ENCODE peak calls at places on chromosomes 5 and 9, in eight cellular contexts. S is small intestine; J is neural progenitor cell; B is adrenal gland; V is Peyer's patch; K is effector memory CD4-positive, alpha-beta T cell; U is vagina; R is left ventricle myocardium inferior. P is an unnamed sample. For H3K4me1 and H3K36me3, the result is how much of the 10 kb centered on the place peaks cover.

GRCh38 chr9:134215709-134216448 is 51.5 kb upstream of the RNU6ATAC start:
- DNase-seq in S (no peak), J (no peak), B (peak), V (no peak), K (no peak), U (no peak), R (peak), P (peak)

GRCh38 chr5:39658861-39659260 is 234.1 kb upstream of the DAB2 start:
- DNase-seq in S (no peak), J (no peak), B (no peak), V (no peak), K (no peak), U (no peak), R (no peak), P (no peak)

GRCh38 chr9:114634387-114634786 is 23.2 kb downstream of the TEX53 start:
- DNase-seq in S (no peak), J (no peak), B (no peak), V (no peak), K (no peak), U (no peak), R (no peak), P (no peak)

GRCh38 chr5:142636093-142636492 is 49.8 kb downstream of the FGF1 start:
- DNase-seq in S (no peak), J (no peak), B (no peak), V (no peak), K (no peak), U (no peak), R (no peak), P (no peak)

GRCh38 chr5:111385970-111386831 is 126.1 kb downstream of the STARD4 start:
- DNase-seq in S (no peak), J (no peak), B (peak), V (no peak), K (no peak), U (no peak), R (no peak), P (no peak)

GRCh38 chr5:59380350-59380951 is 513.1 kb downstream of the PDE4D start:
- DNase-seq in S (peak), J (peak), B (no peak), V (no peak), K (no peak), U (no peak), R (no peak), P (no peak)

GRCh38 chr5:115709585-115709984 is 83.7 kb upstream of the TMED7 start:
- DNase-seq in S (no peak), J (no peak), B (no peak), V (no peak), K (no peak), U (no peak), R (no peak), P (no peak)

GRCh38 chr9:96411129-96411820 is 6.9 kb downstream of the ZNF367 start:
- DNase-seq in S (no peak), J (no peak), B (no peak), V (no peak), K (no peak), U (no peak), R (no peak), P (no peak)

GRCh38 chr5:88140396-88140862 is 128.2 kb downstream of the TMEM161B start:
- DNase-seq in S (no peak), J (peak), B (no peak), V (no peak), K (no peak), U (no peak), R (no peak), P (no peak)

GRCh38 chr5:10250804-10251276 is 760 bp downstream of the CCT5 start:
- DNase-seq in S (no peak), J (peak), B (no peak), V (no peak), K (no peak), U (no peak), R (no peak), P (no peak)

GRCh38 chr9:114033397-114034103 is 44.5 kb downstream of the AMBP start:
- DNase-seq in S (no peak), J (peak), B (peak), V (no peak), K (no peak), U (peak), R (no peak), P (no peak)

GRCh38 chr5:68303038-68303738 is 87.6 kb downstream of the PIK3R1 start:
- DNase-seq in S (no peak), J (no peak), B (no peak), V (no peak), K (no peak), U (peak), R (no peak), P (no peak)

GRCh38 chr5:173744527-173744926 is 128.1 kb upstream of the BOD1 start:
- DNase-seq in S (no peak), J (peak), B (no peak), V (no peak), K (no peak), U (no peak), R (no peak), P (no peak)

GRCh38 chr5:154316223-154316967 is 125.9 kb downstream of the GALNT10 start:
- DNase-seq in S (no peak), J (no peak), B (no peak), V (no peak), K (no peak), U (peak), R (no peak), P (no peak)

GRCh38 chr9:19117039-19117716 is 10.1 kb downstream of the PLIN2 start:
- DNase-seq in S (no peak), J (no peak), B (no peak), V (no peak), K (no peak), U (no peak), R (no peak), P (no peak)

GRCh38 chr9:107239474-107239873 is 43.6 kb upstream of the RAD23B start:
- DNase-seq in S (peak), J (peak), B (no peak), V (no peak), K (no peak), U (no peak), R (no peak), P (no peak)

GRCh38 chr9:132267660-132268059 is 87.1 kb downstream of the SETX start:
- DNase-seq in S (no peak), J (no peak), B (no peak), V (no peak), K (no peak), U (no peak), R (peak), P (no peak)

GRCh38 chr5:73028991-73029540 is 73.2 kb downstream of the FCHO2 start:
- DNase-seq in S (no peak), J (no peak), B (no peak), V (no peak), K (no peak), U (no peak), R (no peak), P (no peak)

GRCh38 chr9:105425817-105426433 is 21.9 kb upstream of the FSD1L start:
- DNase-seq in S (no peak), J (no peak), B (no peak), V (no peak), K (no peak), U (no peak), R (no peak), P (no peak)

GRCh38 chr5:151068571-151069197 is 12.2 kb downstream of the TNIP1 start:
- DNase-seq in S (no peak), J (no peak), B (no peak), V (peak), K (no peak), U (no peak), R (no peak), P (no peak)

GRCh38 chr5:128778474-128778873 is 186.8 kb upstream of the SLC27A6 start:
- DNase-seq in S (no peak), J (no peak), B (no peak), V (no peak), K (no peak), U (no peak), R (no peak), P (no peak)

GRCh38 chr9:93672622-93673270 is 96.4 kb downstream of the PHF2 start:
- DNase-seq in S (no peak), J (no peak), B (no peak), V (no peak), K (no peak), U (no peak), R (peak), P (no peak)

GRCh38 chr5:36403601-36404311 is 102.1 kb upstream of the RANBP3L start:
- DNase-seq in S (no peak), J (no peak), B (peak), V (peak), K (no peak), U (no peak), R (peak), P (no peak)

GRCh38 chr5:153551537-153552079 is 61.1 kb downstream of the GRIA1 start:
- DNase-seq in S (no peak), J (peak), B (peak), V (no peak), K (no peak), U (no peak), R (no peak), P (no peak)

GRCh38 chr5:150081541-150082283 is 4.6 kb downstream of the CSF1R start:
- DNase-seq in S (no peak), J (peak), B (peak), V (peak), K (no peak), U (peak), R (peak), P (no peak)

GRCh38 chr9:126499005-126499910 is 114.5 kb upstream of the LMX1B start:
- DNase-seq in S (peak), J (peak), B (no peak), V (no peak), K (no peak), U (no peak), R (no peak), P (no peak)

GRCh38 chr9:127520941-127521918 is 69.9 kb downstream of the LRSAM1 start:
- DNase-seq in S (no peak), J (no peak), B (peak), V (no peak), K (no peak), U (no peak), R (no peak), P (no peak)

GRCh38 chr5:166117744-166118072 is 2173.7 kb upstream of the WWC1 start:
- DNase-seq in S (no peak), J (no peak), B (no peak), V (no peak), K (no peak), U (no peak), R (no peak), P (no peak)

GRCh38 chr5:139762624-139763170 is 32.9 kb upstream of the PSD2 start:
- DNase-seq in S (no peak), J (no peak), B (no peak), V (no peak), K (no peak), U (no peak), R (no peak), P (no peak)

GRCh38 chr9:80197661-80198060 is 625.9 kb downstream of the TLE4 start:
- DNase-seq in S (no peak), J (no peak), B (no peak), V (no peak), K (no peak), U (no peak), R (no peak), P (no peak)

GRCh38 chr5:123105882-123106281 is 16.8 kb downstream of the PRDM6 start:
- DNase-seq in S (no peak), J (peak), B (no peak), V (no peak), K (no peak), U (no peak), R (no peak), P (no peak)

GRCh38 chr5:147746986-147747385 is 35.5 kb downstream of the JAKMIP2 start:
- DNase-seq in S (no peak), J (no peak), B (no peak), V (no peak), K (no peak), U (no peak), R (no peak), P (no peak)

GRCh38 chr5:6542421-6543345 is 90.2 kb downstream of the NSUN2 start:
- DNase-seq in S (no peak), J (no peak), B (no peak), V (no peak), K (no peak), U (peak), R (no peak), P (no peak)

GRCh38 chr9:121269030-121269887 is 1.3 kb downstream of the GSN start:
- DNase-seq in S (peak), J (peak), B (no peak), V (no peak), K (no peak), U (no peak), R (no peak), P (no peak)

DNA sequence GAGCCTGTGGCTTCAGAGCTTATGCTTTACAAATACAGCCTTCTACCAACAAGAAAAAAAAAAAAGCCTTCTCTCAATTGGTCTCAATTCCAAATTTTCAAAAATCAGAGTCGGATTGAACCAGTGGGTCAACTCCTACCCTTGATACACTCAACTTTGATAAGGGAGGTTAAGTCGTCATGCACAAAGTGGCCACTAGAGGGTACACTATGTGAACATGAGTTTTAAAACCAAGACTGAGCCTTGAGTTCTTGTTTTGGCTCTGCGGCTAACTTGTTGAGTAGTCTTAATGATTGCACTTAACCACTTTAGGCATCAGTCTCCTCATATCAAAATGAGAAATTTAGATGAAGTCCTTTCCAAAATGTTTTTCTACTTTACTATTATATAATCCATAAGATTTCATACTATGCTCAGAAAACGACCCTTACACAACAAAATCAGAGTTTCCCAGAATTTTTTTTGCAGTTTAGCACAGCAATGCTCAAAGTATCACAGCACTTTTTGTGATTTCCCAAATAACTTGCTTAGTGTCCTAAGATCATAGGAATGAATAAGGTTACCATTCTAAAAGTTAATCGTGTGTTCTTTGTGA is 92.9 kb upstream of the MTAP start:
- DNase-seq in S (peak), J (peak), B (peak), V (peak), K (no peak), U (no peak), R (no peak), P (peak)
- H3K27ac ChIP-seq in S (no peak), J (no peak), B (no peak), V (no peak), K (no peak), U (no peak), R (no peak), P (no peak)

GRCh38 chr9:34589656-34590375 is at the start of gene CNTFR:
- DNase-seq in S (no peak), J (peak), B (no peak), V (no peak), K (no peak), U (no peak), R (peak), P (no peak)
- H3K4me1 ChIP-seq in S (under half), J (under half), B (under half), V (under half), K (under half), U (half or more), R (half or more), P (under half)

GRCh38 chr9:137580209-137580957 is 1.7 kb upstream of the DPH7 start:
- DNase-seq in S (no peak), J (no peak), B (no peak), V (no peak), K (no peak), U (no peak), R (no peak), P (no peak)

GRCh38 chr9:137582286-137582860 is 3.6 kb upstream of the DPH7 start:
- DNase-seq in S (no peak), J (peak), B (no peak), V (no peak), K (no peak), U (no peak), R (no peak), P (no peak)

GRCh38 chr9:137581361-137582285 is 2.9 kb upstream of the DPH7 start:
- DNase-seq in S (no peak), J (no peak), B (no peak), V (no peak), K (no peak), U (no peak), R (no peak), P (no peak)

GRCh38 chr9:137579259-137579604 is 507 bp upstream of the DPH7 start:
- DNase-seq in S (no peak), J (no peak), B (peak), V (no peak), K (no peak), U (no peak), R (no peak), P (no peak)

DNA sequence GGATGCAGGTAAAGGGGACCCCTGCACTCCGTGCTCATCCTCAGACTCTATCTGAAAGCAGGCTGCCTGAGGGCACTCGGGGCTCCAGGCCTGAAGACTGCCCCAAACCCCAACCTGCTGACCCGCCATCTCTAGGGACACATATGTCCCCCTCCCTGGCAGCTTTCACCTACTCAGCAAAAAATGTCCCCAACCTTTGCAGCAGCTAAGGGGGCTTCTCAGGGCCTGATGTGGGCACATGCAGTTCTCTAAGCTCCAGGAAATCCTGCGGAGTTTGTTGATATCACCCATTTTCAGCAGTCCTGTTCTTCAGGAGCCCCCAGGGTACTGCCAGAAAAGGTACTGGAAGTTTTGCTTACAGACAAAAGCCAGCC is 2.2 kb upstream of the DPH7 start:
- DNase-seq in S (no peak), J (no peak), B (no peak), V (no peak), K (no peak), U (no peak), R (no peak), P (no peak)
- H3K36me3 ChIP-seq in S (under half), J (under half), B (under half), V (under half), K (under half), U (under half), R (under half), P (under half)

DNA sequence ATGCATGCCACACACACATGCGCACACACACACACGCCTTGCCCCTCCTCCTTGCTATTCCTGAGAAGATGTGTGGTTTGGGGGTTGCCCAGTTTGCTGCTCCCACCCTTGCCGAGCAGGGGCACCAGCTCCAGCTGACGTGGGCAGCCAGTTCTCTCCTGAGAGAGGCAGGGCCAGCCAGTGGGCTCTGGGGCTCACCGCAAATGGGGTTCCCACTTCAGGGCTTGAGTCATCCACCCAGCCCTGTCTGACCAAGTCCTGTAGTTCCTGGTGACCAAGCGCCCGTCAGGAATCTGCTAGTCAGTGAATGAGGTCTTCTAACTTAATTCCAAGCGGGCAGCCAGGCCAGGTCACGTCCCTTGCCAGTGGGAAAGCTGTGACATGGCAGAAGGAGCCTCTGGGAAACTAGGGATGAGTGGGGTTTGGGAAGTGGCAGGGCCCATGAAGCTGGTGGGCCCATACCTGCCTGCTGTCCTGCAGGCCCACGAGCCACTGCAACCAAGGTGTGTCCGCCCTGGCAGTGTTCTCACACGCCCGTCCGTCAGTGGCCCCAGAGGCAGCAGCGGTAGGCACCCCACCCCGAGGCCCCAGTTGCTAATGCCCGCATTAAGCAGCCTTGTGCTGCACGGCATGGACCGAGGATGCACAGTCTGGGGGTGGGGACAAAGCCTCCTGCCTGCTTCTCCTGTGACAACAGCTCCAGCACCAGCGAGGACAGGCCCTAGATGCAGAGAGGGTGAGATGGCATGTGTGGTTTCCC is 41.5 kb downstream of the HK3 start:
- DNase-seq in S (no peak), J (no peak), B (no peak), V (no peak), K (no peak), U (no peak), R (no peak), P (no peak)
- H3K27ac ChIP-seq in S (no peak), J (no peak), B (no peak), V (no peak), K (no peak), U (no peak), R (no peak), P (no peak)

GRCh38 chr5:14146725-14147124 is 3.6 kb downstream of the TRIO start:
- DNase-seq in S (peak), J (no peak), B (no peak), V (no peak), K (no peak), U (no peak), R (no peak), P (no peak)

GRCh38 chr5:14147210-14147609 is 4.1 kb downstream of the TRIO start:
- DNase-seq in S (no peak), J (no peak), B (no peak), V (no peak), K (no peak), U (no peak), R (no peak), P (no peak)

GRCh38 chr5:14148483-14148882 is 5.3 kb downstream of the TRIO start:
- DNase-seq in S (no peak), J (no peak), B (no peak), V (no peak), K (no peak), U (no peak), R (no peak), P (no peak)

GRCh38 chr5:14148890-14149671 is 5.9 kb downstream of the TRIO start:
- DNase-seq in S (peak), J (no peak), B (no peak), V (no peak), K (no peak), U (no peak), R (no peak), P (no peak)

DNA sequence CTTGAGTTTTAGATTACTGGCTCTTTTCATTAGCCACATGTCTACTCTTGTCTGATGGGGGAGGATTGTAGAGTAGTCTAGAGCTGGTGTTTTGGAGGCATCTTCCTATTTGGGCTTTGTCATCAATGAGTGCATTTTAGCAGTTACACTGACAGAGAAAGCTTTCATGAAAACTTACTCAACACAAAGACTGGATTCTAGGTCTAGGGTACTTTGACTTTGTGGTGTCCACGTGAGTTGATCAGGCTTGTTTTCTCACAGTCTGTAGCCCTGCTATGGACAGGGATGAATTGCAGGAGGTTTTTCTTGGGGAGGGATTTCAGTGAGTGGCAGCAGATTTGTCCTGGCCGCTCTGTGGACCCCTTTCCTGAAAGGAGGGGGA is 6.5 kb downstream of the TRIO start:
- DNase-seq in S (no peak), J (no peak), B (no peak), V (no peak), K (no peak), U (no peak), R (no peak), P (no peak)
- H3K4me1 ChIP-seq in S (under half), J (half or more), B (half or more), V (under half), K (under half), U (half or more), R (half or more), P (under half)

GRCh38 chr5:157352756-157353340 is 86.9 kb downstream of the CYFIP2 start:
- DNase-seq in S (no peak), J (no peak), B (no peak), V (no peak), K (no peak), U (no peak), R (no peak), P (no peak)
- H3K36me3 ChIP-seq in S (under half), J (under half), B (under half), V (under half), K (under half), U (under half), R (under half), P (under half)

GRCh38 chr5:146334074-146334533 is 4.5 kb upstream of the POU4F3 start:
- DNase-seq in S (no peak), J (peak), B (no peak), V (no peak), K (no peak), U (no peak), R (no peak), P (no peak)

GRCh38 chr5:146327471-146327870 is 11.2 kb upstream of the POU4F3 start:
- DNase-seq in S (no peak), J (no peak), B (no peak), V (no peak), K (no peak), U (no peak), R (no peak), P (no peak)

GRCh38 chr5:146331257-146331822 is 7.3 kb upstream of the POU4F3 start:
- DNase-seq in S (no peak), J (peak), B (no peak), V (no peak), K (no peak), U (no peak), R (no peak), P (no peak)

GRCh38 chr5:146329697-146330096 is 8.9 kb upstream of the POU4F3 start:
- DNase-seq in S (no peak), J (no peak), B (no peak), V (no peak), K (no peak), U (no peak), R (no peak), P (no peak)
- H3K27ac ChIP-seq in S (no peak), J (no peak), B (no peak), V (no peak), K (no peak), U (no peak), R (no peak), P (no peak)

P was measured in CD8-positive, alpha-beta T cell.